ENCODE peak calls at places on chromosomes 7 and 10, in four cellular contexts. One of them, this sample, is unnamed.
A peak's percentile ranks its signal among the peaks of the same experiment; 100 is the strongest.

GRCh38 chr10:52682766-52683165 is 89.8 kb downstream of the MBL2 start:
- DNase-seq in naive thymus-derived CD8-positive, alpha-beta T cell: no peak
- DNase-seq in iris pigment epithelial cell: no peak
- DNase-seq in AG04450: no peak
- DNase-seq in this sample: no peak

GRCh38 chr7:135335628-135336139 is 102.0 kb downstream of the STRA8 start:
- DNase-seq in naive thymus-derived CD8-positive, alpha-beta T cell: no peak
- DNase-seq in iris pigment epithelial cell: peak; percentile 37
- DNase-seq in AG04450: peak; percentile 11
- DNase-seq in this sample: peak; percentile 33

GRCh38 chr7:17369686-17370426 is 71.4 kb downstream of the AHR start:
- DNase-seq in naive thymus-derived CD8-positive, alpha-beta T cell: no peak
- DNase-seq in iris pigment epithelial cell: peak; percentile 99
- DNase-seq in AG04450: peak; percentile 83
- DNase-seq in this sample: peak; percentile 100

GRCh38 chr10:126849646-126850045 is 55.6 kb upstream of the DOCK1 start:
- DNase-seq in naive thymus-derived CD8-positive, alpha-beta T cell: no peak
- DNase-seq in iris pigment epithelial cell: no peak
- DNase-seq in AG04450: no peak
- DNase-seq in this sample: no peak

GRCh38 chr7:36227223-36227622 is 74.2 kb downstream of the EEPD1 start:
- DNase-seq in naive thymus-derived CD8-positive, alpha-beta T cell: no peak
- DNase-seq in iris pigment epithelial cell: peak; percentile 58
- DNase-seq in AG04450: no peak
- DNase-seq in this sample: no peak

GRCh38 chr10:60367431-60367830 is 22.2 kb downstream of the ANK3 start:
- DNase-seq in naive thymus-derived CD8-positive, alpha-beta T cell: no peak
- DNase-seq in iris pigment epithelial cell: no peak
- DNase-seq in AG04450: no peak
- DNase-seq in this sample: no peak

GRCh38 chr7:27046854-27047549 is 48.8 kb downstream of the HOXA1 start:
- DNase-seq in naive thymus-derived CD8-positive, alpha-beta T cell: no peak
- DNase-seq in iris pigment epithelial cell: peak; percentile 50
- DNase-seq in AG04450: peak; percentile 6
- DNase-seq in this sample: peak; percentile 64

GRCh38 chr10:49290131-49290530 is 8.8 kb upstream of the C10orf71 start:
- DNase-seq in naive thymus-derived CD8-positive, alpha-beta T cell: no peak
- DNase-seq in iris pigment epithelial cell: no peak
- DNase-seq in AG04450: no peak
- DNase-seq in this sample: no peak

GRCh38 chr10:69232252-69232651 is 12.1 kb downstream of the HKDC1 start:
- DNase-seq in naive thymus-derived CD8-positive, alpha-beta T cell: no peak
- DNase-seq in iris pigment epithelial cell: peak; percentile 86
- DNase-seq in AG04450: peak; percentile 42
- DNase-seq in this sample: peak; percentile 84

GRCh38 chr10:43576580-43576979 is 2.2 kb upstream of the ZNF239 start:
- DNase-seq in naive thymus-derived CD8-positive, alpha-beta T cell: no peak
- DNase-seq in iris pigment epithelial cell: no peak
- DNase-seq in AG04450: no peak
- DNase-seq in this sample: no peak

GRCh38 chr7:2016761-2017482 is 215.8 kb downstream of the MAD1L1 start:
- DNase-seq in naive thymus-derived CD8-positive, alpha-beta T cell: no peak
- DNase-seq in iris pigment epithelial cell: no peak
- DNase-seq in AG04450: no peak
- DNase-seq in this sample: no peak

GRCh38 chr7:55144333-55144954 is 125.6 kb downstream of the EGFR start:
- DNase-seq in naive thymus-derived CD8-positive, alpha-beta T cell: no peak
- DNase-seq in iris pigment epithelial cell: no peak
- DNase-seq in AG04450: no peak
- DNase-seq in this sample: no peak

GRCh38 chr7:73595358-73595757 is 17.0 kb upstream of the TBL2 start:
- DNase-seq in naive thymus-derived CD8-positive, alpha-beta T cell: no peak
- DNase-seq in iris pigment epithelial cell: no peak
- DNase-seq in AG04450: no peak
- DNase-seq in this sample: no peak

GRCh38 chr10:47141349-47141748 is 158.6 kb upstream of the GDF10 start:
- DNase-seq in naive thymus-derived CD8-positive, alpha-beta T cell: no peak
- DNase-seq in iris pigment epithelial cell: no peak
- DNase-seq in AG04450: no peak
- DNase-seq in this sample: no peak

GRCh38 chr7:927031-927671 is 27.3 kb downstream of the ADAP1 start:
- DNase-seq in naive thymus-derived CD8-positive, alpha-beta T cell: no peak
- DNase-seq in iris pigment epithelial cell: no peak
- DNase-seq in AG04450: no peak
- DNase-seq in this sample: no peak

GRCh38 chr10:71752391-71753090 is 20.8 kb downstream of the VSIR start:
- DNase-seq in naive thymus-derived CD8-positive, alpha-beta T cell: no peak
- DNase-seq in iris pigment epithelial cell: no peak
- DNase-seq in AG04450: no peak
- DNase-seq in this sample: no peak

GRCh38 chr7:74000489-74001149 is 27.4 kb upstream of the ELN start:
- DNase-seq in naive thymus-derived CD8-positive, alpha-beta T cell: no peak
- DNase-seq in iris pigment epithelial cell: peak; percentile 60
- DNase-seq in AG04450: no peak
- DNase-seq in this sample: no peak

GRCh38 chr10:29057712-29058426 is 231.0 kb upstream of the LYZL1 start:
- DNase-seq in naive thymus-derived CD8-positive, alpha-beta T cell: no peak
- DNase-seq in iris pigment epithelial cell: peak; percentile 57
- DNase-seq in AG04450: no peak
- DNase-seq in this sample: peak; percentile 36

GRCh38 chr7:55109384-55110167 is 90.8 kb downstream of the EGFR start:
- DNase-seq in naive thymus-derived CD8-positive, alpha-beta T cell: no peak
- DNase-seq in iris pigment epithelial cell: peak; percentile 67
- DNase-seq in AG04450: no peak
- DNase-seq in this sample: peak; percentile 59

GRCh38 chr10:4918236-4918635 is 45.0 kb upstream of the AKR1C1 start:
- DNase-seq in naive thymus-derived CD8-positive, alpha-beta T cell: no peak
- DNase-seq in iris pigment epithelial cell: no peak
- DNase-seq in AG04450: no peak
- DNase-seq in this sample: no peak

GRCh38 chr7:110090113-110090820 is 1000.7 kb upstream of the LRRN3 start:
- DNase-seq in naive thymus-derived CD8-positive, alpha-beta T cell: peak; percentile 6
- DNase-seq in iris pigment epithelial cell: peak; percentile 40
- DNase-seq in AG04450: no peak
- DNase-seq in this sample: peak; percentile 9